ENCODE peak calls at places on chromosomes 6 and 20, in four cellular contexts. Z, P, E and L are unnamed samples.

GRCh38 chr20:34920055-34920454 is 35.6 kb downstream of the GSS start:
- DNase-seq in Z (no peak), P (no peak), E (no peak), L (no peak)

GRCh38 chr20:57162253-57162652 is 104.2 kb downstream of the BMP7 start:
- DNase-seq in Z (no peak), P (no peak), E (no peak), L (no peak)

GRCh38 chr6:12012231-12012565 is at the start of gene HIVEP1:
- DNase-seq in Z (peak), P (no peak), E (peak), L (peak)

GRCh38 chr20:1898496-1899168 is 3.4 kb downstream of the SIRPA start:
- DNase-seq in Z (no peak), P (no peak), E (no peak), L (no peak)

GRCh38 chr6:169087436-169088046 is 166.1 kb downstream of the THBS2 start:
- DNase-seq in Z (no peak), P (no peak), E (no peak), L (no peak)

GRCh38 chr20:36236786-36237121 is 476 bp downstream of the AAR2 start:
- DNase-seq in Z (no peak), P (no peak), E (no peak), L (no peak)

GRCh38 chr6:1346556-1347186 is 34.8 kb downstream of the FOXQ1 start:
- DNase-seq in Z (no peak), P (no peak), E (no peak), L (no peak)

GRCh38 chr6:152636675-152637421 is at the start of gene SYNE1:
- DNase-seq in Z (peak), P (peak), E (peak), L (peak)

GRCh38 chr6:2819115-2819514 is 22.5 kb downstream of the SERPINB1 start:
- DNase-seq in Z (no peak), P (no peak), E (no peak), L (no peak)

GRCh38 chr20:31896049-31896448 is 25.6 kb downstream of the TTLL9 start:
- DNase-seq in Z (no peak), P (no peak), E (no peak), L (no peak)

GRCh38 chr20:31897541-31897940 is 27.1 kb downstream of the TTLL9 start:
- DNase-seq in Z (no peak), P (no peak), E (no peak), L (no peak)

GRCh38 chr20:31890646-31891045 is 20.2 kb downstream of the TTLL9 start:
- DNase-seq in Z (no peak), P (no peak), E (no peak), L (no peak)

DNA sequence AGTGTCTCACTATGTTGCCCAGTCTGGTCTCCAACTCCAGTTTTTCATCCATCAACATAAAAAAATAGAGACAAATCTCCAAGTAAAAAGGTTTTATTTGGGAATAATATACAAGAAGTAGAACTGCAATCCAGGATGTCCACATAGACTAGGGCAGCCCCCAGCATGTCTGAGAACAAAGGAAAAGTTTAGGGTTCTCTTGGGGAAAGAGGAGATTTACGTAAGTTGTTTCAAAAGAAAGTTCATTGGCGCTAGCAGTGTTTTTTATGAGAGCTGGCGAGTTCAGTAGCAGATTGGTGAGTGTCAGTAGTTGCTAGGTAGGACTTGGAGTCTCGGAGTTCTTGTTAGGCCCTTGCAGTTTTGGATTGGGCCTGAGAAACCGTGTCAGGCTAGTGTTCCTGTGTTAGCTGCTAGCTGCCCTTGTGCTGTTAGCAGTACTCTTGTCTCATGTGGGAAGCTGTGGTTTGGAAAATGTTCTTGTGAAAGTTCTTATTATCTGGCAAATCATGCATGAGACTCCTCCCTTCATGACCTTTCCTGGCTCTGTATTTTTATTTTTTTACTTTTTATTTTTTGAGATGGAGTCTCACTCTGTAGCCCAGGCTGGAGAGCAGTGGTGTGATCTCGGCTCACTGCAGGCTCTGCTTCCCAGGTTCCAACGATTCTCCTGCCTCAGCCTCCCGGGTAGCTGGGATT is 24.7 kb downstream of the TTLL9 start:
- DNase-seq in Z (peak), P (peak), E (no peak), L (peak)
- TF ChIP-seq EZH2phosphoT487 in Z (no peak), P (no peak), E (no peak), L (no peak)

GRCh38 chr6:85078071-85078470 is 313.7 kb upstream of the TBX18 start:
- DNase-seq in Z (no peak), P (no peak), E (no peak), L (peak)
- TF ChIP-seq CTCF in Z (no peak), P (no peak), E (no peak), L (no peak)

DNA sequence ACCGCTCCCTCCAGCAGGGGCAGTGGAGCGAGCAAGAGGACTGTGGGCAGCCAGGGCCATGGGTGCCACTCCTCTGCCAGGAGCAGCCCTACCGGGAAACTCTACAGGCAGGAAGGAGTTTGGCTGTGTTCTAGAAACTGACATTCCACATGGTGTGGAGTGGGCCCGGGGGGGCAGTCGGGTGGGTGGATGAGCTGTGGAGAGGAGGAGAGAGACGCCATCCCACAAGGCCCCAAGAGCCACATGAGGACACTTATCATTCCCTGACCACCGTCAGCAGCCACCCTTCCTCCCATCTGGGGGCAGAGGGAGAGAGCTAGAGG is 10.8 kb upstream of the MLN start:
- DNase-seq in Z (no peak), P (no peak), E (no peak), L (no peak)
- H3K4me2 ChIP-seq in Z (no peak), P (no peak), E (no peak), L (no peak)

GRCh38 chr20:40393161-40393560 is 295.9 kb downstream of the MAFB start:
- DNase-seq in Z (no peak), P (no peak), E (no peak), L (no peak)
- TF ChIP-seq EZH2phosphoT487 in Z (no peak), P (no peak), E (no peak), L (no peak)

DNA sequence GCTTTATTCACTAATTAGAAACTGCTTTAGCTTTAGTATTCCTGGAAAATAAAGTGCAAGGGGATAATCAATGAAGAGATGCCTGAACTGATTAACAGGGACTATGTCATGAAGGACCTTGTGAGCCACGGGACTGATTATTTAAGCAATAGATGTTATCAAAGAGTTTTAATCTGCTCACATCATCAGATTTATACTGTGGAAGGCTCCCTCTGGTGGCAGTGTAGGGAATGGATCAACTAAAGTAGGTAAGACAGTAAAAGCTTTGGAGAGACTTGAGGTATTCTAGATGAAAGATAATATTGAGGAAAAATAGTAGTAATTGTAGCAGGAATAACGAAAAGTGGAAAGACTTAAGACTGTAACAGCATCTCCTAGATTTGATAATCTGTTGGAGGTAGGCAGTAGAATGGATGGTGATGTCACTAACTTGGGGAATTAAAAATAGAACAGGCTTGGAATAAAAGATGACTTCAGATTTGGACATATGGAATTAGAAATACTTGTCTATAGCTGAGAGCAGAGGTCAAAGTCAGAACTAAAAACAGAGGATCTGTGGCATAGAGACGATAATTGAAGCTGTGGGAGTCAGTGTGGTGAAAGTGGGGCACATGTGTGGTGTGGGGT is 80.3 kb upstream of the HTR1E start:
- DNase-seq in Z (peak), P (peak), E (peak), L (peak)
- TF ChIP-seq CTCF in Z (peak), P (peak), E (peak), L (peak)

GRCh38 chr6:127079681-127080080 is 38.8 kb upstream of the RSPO3 start:
- DNase-seq in Z (no peak), P (no peak), E (no peak), L (no peak)
- H3K4me2 ChIP-seq in Z (no peak), P (no peak), E (no peak), L (no peak)

DNA sequence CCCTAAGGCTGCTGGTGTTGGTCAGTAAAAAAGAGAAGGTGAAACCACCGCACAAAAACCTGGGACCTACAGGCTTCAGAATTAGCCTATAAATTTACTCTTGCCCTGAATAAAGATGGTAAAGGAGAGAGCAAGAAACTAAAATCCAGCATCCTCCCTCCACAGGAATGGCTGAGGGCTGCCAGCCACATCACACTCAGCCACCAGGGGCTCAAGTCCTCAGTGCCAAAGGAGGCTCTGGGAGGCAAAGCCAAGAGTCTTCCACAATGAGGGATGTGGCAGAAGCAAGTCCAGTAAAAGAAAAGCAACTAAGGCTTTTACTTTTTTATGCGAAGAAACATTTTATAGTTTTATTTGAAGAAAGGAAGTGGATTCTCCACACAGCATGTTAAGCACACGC is 219.5 kb upstream of the SSTR4 start:
- DNase-seq in Z (peak), P (no peak), E (no peak), L (no peak)
- TF ChIP-seq EZH2phosphoT487 in Z (no peak), P (no peak), E (no peak), L (no peak)

DNA sequence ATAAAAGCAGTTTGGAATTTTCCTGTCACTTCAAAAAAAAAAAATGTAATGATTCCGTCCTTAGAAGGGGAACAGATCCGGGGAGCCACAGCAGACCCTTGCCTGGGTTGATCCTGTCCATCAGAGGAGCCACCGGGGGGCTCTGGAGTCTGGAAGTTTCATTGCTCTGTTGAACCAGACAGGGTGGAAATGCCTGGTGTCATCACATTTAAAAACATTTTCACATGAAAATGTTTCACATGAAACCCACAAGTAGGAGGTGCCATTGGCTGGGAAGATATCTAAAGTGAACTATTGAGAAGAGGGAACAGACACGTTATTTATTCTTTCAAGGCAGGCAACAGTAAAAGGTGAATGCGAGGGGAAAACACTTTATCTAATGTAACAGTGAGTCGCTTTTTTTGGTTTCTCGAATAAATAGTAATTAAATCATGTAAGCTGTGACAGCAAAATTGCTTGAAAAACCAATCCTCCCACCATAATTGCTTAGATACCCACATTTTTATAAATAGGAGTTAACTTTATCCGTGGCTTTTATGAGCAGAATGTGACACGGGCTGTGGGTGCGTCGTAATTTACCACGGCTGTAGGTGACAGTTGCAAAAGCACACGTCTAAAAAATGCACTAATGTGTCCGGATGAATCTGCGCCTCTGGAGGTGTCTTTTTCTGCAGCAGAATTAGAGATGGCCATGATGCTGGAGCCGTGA is 323.4 kb downstream of the TAF4 start:
- DNase-seq in Z (peak), P (peak), E (no peak), L (no peak)
- TF ChIP-seq CTCF in Z (peak), P (peak), E (no peak), L (peak)

DNA sequence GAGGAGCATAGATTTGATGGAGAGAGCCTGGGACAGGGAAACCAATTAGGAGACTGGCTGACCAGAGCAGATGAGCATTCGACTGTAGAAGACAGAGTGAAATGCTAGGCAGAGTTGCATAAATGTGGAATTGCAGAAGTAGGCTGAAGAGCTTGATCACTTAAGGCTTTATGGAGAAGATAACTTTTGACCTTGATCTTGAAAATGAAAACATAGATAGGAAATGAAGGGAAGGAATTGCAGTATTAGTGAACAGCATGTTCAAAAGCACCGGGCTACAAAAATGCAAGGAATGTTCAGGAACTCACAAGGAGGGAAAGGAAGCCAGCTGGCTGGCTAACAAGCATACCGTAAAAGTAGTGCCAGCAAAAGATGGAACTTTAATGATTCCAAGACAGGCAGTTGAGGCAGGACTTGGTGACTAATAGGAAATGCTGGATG is 20.5 kb upstream of the LTV1 start:
- DNase-seq in Z (no peak), P (no peak), E (no peak), L (no peak)
- H3K4me2 ChIP-seq in Z (no peak), P (no peak), E (no peak), L (no peak)

GRCh38 chr20:17281478-17281877 is 54.6 kb downstream of the PCSK2 start:
- DNase-seq in Z (peak), P (peak), E (peak), L (peak)
- TF ChIP-seq EZH2phosphoT487 in Z (no peak), P (no peak), E (no peak), L (no peak)